ENCODE peak calls at places on chromosomes 2 and 18, in six cellular contexts. Y is sigmoid colon, F is HepG2, M is esophagus muscularis mucosa, V is suprapubic skin, R is HCT116. Z is an unnamed sample.
A peak's percentile ranks its signal among the peaks of the same experiment; 100 is the strongest.

GRCh38 chr2:105618351-105618659 is 126.4 kb upstream of the NCK2 start:
- DNase-seq in F (no peak), Y (no peak), V (no peak), R (no peak), M (no peak), Z (no peak)

GRCh38 chr2:237729681-237730475 is 68.7 kb upstream of the RBM44 start:
- DNase-seq in Y (no peak), V (no peak), F (no peak), M (no peak), R (no peak), Z (no peak)

GRCh38 chr2:102940684-102941083 is 178.9 kb downstream of the TMEM182 start:
- DNase-seq in Y (no peak), M (no peak), R (no peak), F (no peak), V (no peak), Z (no peak)

GRCh38 chr2:74843371-74844298 is 9.7 kb downstream of the HK2 start:
- DNase-seq in V (no peak), Y (peak; percentile 69), R (no peak), M (no peak), F (peak; percentile 76), Z (no peak)

GRCh38 chr2:60094450-60094929 is 459.0 kb downstream of the BCL11A start:
- DNase-seq in Y (no peak), R (no peak), V (no peak), F (peak; percentile 92), M (no peak), Z (peak; percentile 34)

GRCh38 chr18:11148655-11149440 is 521 bp downstream of the PIEZO2 start:
- DNase-seq in R (no peak), M (peak; percentile 55), Y (no peak), F (no peak), V (peak; percentile 61), Z (no peak)

GRCh38 chr2:11398710-11399109 is 54.3 kb upstream of the ROCK2 start:
- DNase-seq in F (no peak), R (no peak), V (no peak), Y (no peak), M (no peak), Z (peak; percentile 83)

GRCh38 chr18:64330976-64331375 is 182.1 kb upstream of the LINC00305 start:
- DNase-seq in M (no peak), F (no peak), V (no peak), Y (no peak), R (no peak), Z (no peak)

GRCh38 chr2:204299766-204300165 is 245.5 kb upstream of the PARD3B start:
- DNase-seq in V (no peak), R (no peak), Y (no peak), M (no peak), F (no peak), Z (no peak)

GRCh38 chr2:222052934-222053367 is 245.8 kb downstream of the PAX3 start:
- DNase-seq in F (no peak), M (no peak), Y (no peak), V (no peak), R (peak; percentile 22), Z (no peak)

GRCh38 chr2:71474116-71474743 is 20.9 kb downstream of the DYSF start:
- DNase-seq in M (no peak), Y (no peak), F (no peak), V (no peak), R (no peak), Z (no peak)

GRCh38 chr18:79789901-79790885 is 7.5 kb upstream of the KCNG2 start:
- DNase-seq in R (no peak), V (no peak), Y (peak; percentile 40), F (no peak), M (no peak), Z (no peak)

GRCh38 chr18:63177822-63178525 is 141.6 kb downstream of the BCL2 start:
- DNase-seq in M (no peak), Y (peak; percentile 89), V (no peak), F (no peak), R (no peak), Z (no peak)

GRCh38 chr18:34957119-34957863 is 83.9 kb upstream of the MAPRE2 start:
- DNase-seq in Y (no peak), V (no peak), F (peak; percentile 91), M (no peak), R (no peak), Z (no peak)

GRCh38 chr2:191799526-191799925 is 47.4 kb downstream of the CAVIN2 start:
- DNase-seq in F (no peak), Y (no peak), V (no peak), R (no peak), M (no peak), Z (no peak)

GRCh38 chr2:84959494-84960156 is 11.3 kb upstream of the KCMF1 start:
- DNase-seq in Y (no peak), F (no peak), R (no peak), V (no peak), M (no peak), Z (no peak)

GRCh38 chr2:143949121-143949848 is 570.6 kb downstream of the ZEB2 start:
- DNase-seq in R (no peak), Y (no peak), M (no peak), V (no peak), F (no peak), Z (no peak)

GRCh38 chr2:158815650-158816049 is 20.5 kb downstream of the DAPL1 start:
- DNase-seq in V (no peak), Y (no peak), M (no peak), R (no peak), F (no peak), Z (no peak)

GRCh38 chr2:144358979-144359541 is 160.9 kb downstream of the ZEB2 start:
- DNase-seq in M (no peak), R (no peak), Y (no peak), V (no peak), F (no peak), Z (no peak)

GRCh38 chr18:42635378-42636048 is 480.0 kb downstream of the RIT2 start:
- DNase-seq in V (no peak), R (no peak), F (no peak), M (no peak), Y (no peak), Z (no peak)

GRCh38 chr18:59874166-59874565 is 25.6 kb upstream of the PMAIP1 start:
- DNase-seq in Y (no peak), F (peak; percentile 13), M (no peak), V (no peak), R (peak; percentile 65), Z (no peak)

GRCh38 chr2:181570833-181571661 is 85.9 kb downstream of the CERKL start:
- DNase-seq in R (no peak), F (no peak), M (no peak), V (no peak), Y (no peak), Z (no peak)

GRCh38 chr2:81767173-81767720 is 1462.7 kb upstream of the LRRTM1 start:
- DNase-seq in M (no peak), R (no peak), V (no peak), F (no peak), Y (no peak), Z (no peak)

GRCh38 chr2:12762976-12763375 is 46.2 kb downstream of the TRIB2 start:
- DNase-seq in R (no peak), M (no peak), F (no peak), Y (no peak), V (no peak), Z (no peak)

GRCh38 chr18:36296591-36297418 is 708 bp upstream of the FHOD3 start:
- DNase-seq in Y (peak; percentile 78), V (no peak), M (peak; percentile 91), R (peak; percentile 40), F (peak; percentile 32), Z (no peak)

DNA sequence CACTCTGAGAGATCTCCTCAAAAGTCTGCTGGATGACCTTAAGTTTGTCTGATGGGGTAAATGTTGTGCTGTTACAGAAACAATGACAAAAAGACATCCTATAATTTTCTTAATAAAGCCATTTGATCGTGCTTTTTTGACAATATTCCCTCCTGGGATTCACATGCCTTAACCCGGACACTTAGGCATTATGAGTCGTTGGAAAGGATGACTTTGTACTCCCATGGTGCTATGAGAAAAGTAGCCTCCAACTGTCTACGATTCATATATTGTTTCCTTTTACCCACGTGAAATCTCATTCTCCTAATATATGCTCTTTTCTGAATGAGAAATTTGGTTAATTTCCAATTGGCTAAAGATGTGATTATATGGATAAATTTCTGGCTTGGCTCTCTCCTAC is 6.1 kb upstream of the MPP4 start:
- DNase-seq in Y (no peak), R (no peak), M (no peak), F (no peak), V (no peak), Z (no peak)
- H3K36me3 ChIP-seq in Y (peaks cover 36% of the 10 kb centered on the region), R (no peaks in the 10 kb centered on the region), M (peaks cover 44% of the 10 kb centered on the region), F (peaks cover 28% of the 10 kb centered on the region), V (peaks cover 87% of the 10 kb centered on the region), Z (peaks cover 93% of the 10 kb centered on the region)

GRCh38 chr2:27705851-27706622 is 42.3 kb downstream of the SLC4A1AP start:
- DNase-seq in F (peak; percentile 53), M (peak; percentile 94), R (peak; percentile 80), V (peak; percentile 84), Y (peak; percentile 75), Z (peak; percentile 86)

GRCh38 chr2:27708257-27708654 is 44.6 kb downstream of the SLC4A1AP start:
- DNase-seq in V (no peak), R (no peak), Y (no peak), M (no peak), F (no peak), Z (no peak)

GRCh38 chr2:27710176-27710575 is 46.5 kb downstream of the SLC4A1AP start:
- DNase-seq in F (no peak), R (no peak), Y (no peak), M (no peak), V (no peak), Z (no peak)

GRCh38 chr2:27708666-27709065 is 45.0 kb downstream of the SLC4A1AP start:
- DNase-seq in F (no peak), M (no peak), R (no peak), Y (no peak), V (no peak), Z (no peak)

DNA sequence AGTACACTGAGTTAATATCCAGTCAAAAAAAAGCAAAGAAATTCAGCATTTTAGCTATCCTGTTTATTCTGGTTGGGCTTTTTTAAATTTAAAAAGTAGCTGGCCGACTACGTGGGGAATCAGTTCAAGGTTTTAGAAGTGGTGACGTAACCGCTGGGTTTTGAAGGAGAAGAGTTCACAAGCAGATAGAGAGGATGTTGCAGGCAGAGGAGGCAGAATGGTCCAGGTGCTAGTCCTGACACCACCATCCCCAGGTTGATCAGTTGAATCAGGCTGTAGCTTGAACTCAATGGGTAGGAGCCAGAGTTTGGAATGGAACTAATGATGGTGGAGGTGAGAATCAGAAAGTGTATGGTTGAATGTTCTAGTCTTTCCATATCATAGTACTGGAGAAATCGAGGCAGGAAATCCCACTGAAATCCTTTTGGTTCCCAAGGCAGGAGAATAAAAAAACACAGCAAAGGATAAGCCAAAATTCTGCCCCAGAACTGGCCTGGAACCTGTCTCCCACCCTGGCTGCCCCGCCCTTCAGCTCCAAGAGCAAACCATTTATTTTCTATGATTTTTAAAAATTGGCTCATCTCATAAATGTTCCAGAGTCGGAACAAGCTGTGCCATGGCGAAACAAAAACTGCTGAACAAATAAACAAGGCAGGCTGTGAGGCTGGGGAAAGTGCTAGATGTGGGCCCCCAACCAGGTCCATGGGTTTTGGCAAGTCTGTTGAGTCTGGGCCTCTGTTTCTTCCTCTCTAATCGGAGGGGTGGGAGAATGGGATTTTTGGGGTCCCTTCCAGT is 44.0 kb downstream of the SLC4A1AP start:
- DNase-seq in M (no peak), R (no peak), F (no peak), V (no peak), Y (no peak), Z (no peak)
- TF ChIP-seq POLR2A in M (no peak), R (no peak), F (no peak), V (no peak), Y (no peak), Z (no peak)

GRCh38 chr2:101435011-101435862 is 39.7 kb downstream of the RFX8 start:
- DNase-seq in M (no peak), R (no peak), F (no peak), V (no peak), Y (no peak), Z (no peak)
- TF ChIP-seq POLR2AphosphoS5 in M (no peak), R (no peak), F (no peak), V (no peak), Y (no peak), Z (no peak)

GRCh38 chr2:112081262-112081661 is 26.2 kb downstream of the TMEM87B start:
- DNase-seq in R (no peak), F (no peak), M (no peak), Y (no peak), V (no peak), Z (no peak)
- H3K36me3 ChIP-seq in R (peaks cover 9% of the 10 kb centered on the region), F (peaks cover 53% of the 10 kb centered on the region), M (peaks cover 9% of the 10 kb centered on the region), Y (peaks cover 20% of the 10 kb centered on the region), V (peaks cover 72% of the 10 kb centered on the region), Z (peaks cover 78% of the 10 kb centered on the region)

Z was measured in stomach.